ENCODE peak calls at places on chromosomes 4 and X, in four cellular contexts. One of them, this sample, is unnamed.

GRCh38 chrX:1476682-1477081 is 24.0 kb upstream of the ASMTL start:
- DNase-seq in ovary: no peak
- DNase-seq in colonic mucosa: peak; percentile 4
- DNase-seq in BJ: no peak
- DNase-seq in this sample: no peak

GRCh38 chr4:38334791-38335190 is 329.2 kb upstream of the KLF3 start:
- DNase-seq in colonic mucosa: no peak
- DNase-seq in BJ: no peak
- DNase-seq in ovary: no peak
- DNase-seq in this sample: no peak

GRCh38 chr4:90357117-90357710 is 230.0 kb downstream of the CCSER1 start:
- DNase-seq in BJ: peak; percentile 1
- DNase-seq in colonic mucosa: no peak
- DNase-seq in ovary: no peak
- DNase-seq in this sample: peak; percentile 36

GRCh38 chrX:73851014-73852009 is 288.3 kb downstream of the CHIC1 start:
- DNase-seq in ovary: peak; percentile 85
- DNase-seq in BJ: no peak
- DNase-seq in colonic mucosa: peak; percentile 88
- DNase-seq in this sample: no peak

GRCh38 chrX:2828404-2829065 is at the start of gene GYG2:
- DNase-seq in colonic mucosa: peak; percentile 65
- DNase-seq in ovary: no peak
- DNase-seq in BJ: no peak
- DNase-seq in this sample: no peak

GRCh38 chrX:45840411-45840950 is 639.8 kb upstream of the DIPK2B start:
- DNase-seq in BJ: no peak
- DNase-seq in colonic mucosa: no peak
- DNase-seq in ovary: no peak
- DNase-seq in this sample: no peak

GRCh38 chr4:102103368-102103767 is 241.9 kb downstream of the SLC39A8 start:
- DNase-seq in colonic mucosa: no peak
- DNase-seq in ovary: no peak
- DNase-seq in BJ: no peak
- DNase-seq in this sample: no peak

GRCh38 chr4:785332-786073 is 40.4 kb downstream of the CPLX1 start:
- DNase-seq in colonic mucosa: peak; percentile 27
- DNase-seq in BJ: no peak
- DNase-seq in ovary: no peak
- DNase-seq in this sample: no peak

GRCh38 chrX:68571292-68572256 is 72.7 kb downstream of the YIPF6 start:
- DNase-seq in colonic mucosa: no peak
- DNase-seq in BJ: peak; percentile 14
- DNase-seq in ovary: no peak
- DNase-seq in this sample: peak; percentile 48

GRCh38 chr4:141462361-141462760 is 174.0 kb upstream of the IL15 start:
- DNase-seq in colonic mucosa: no peak
- DNase-seq in BJ: no peak
- DNase-seq in ovary: no peak
- DNase-seq in this sample: no peak
- TF ChIP-seq CTCF in colonic mucosa: no peak
- TF ChIP-seq CTCF in BJ: no peak
- TF ChIP-seq CTCF in ovary: no peak
- TF ChIP-seq CTCF in this sample: no peak

GRCh38 chr4:173192375-173193162 is 24.0 kb downstream of the GALNT7 start:
- DNase-seq in BJ: no peak
- DNase-seq in ovary: no peak
- DNase-seq in colonic mucosa: no peak
- DNase-seq in this sample: no peak

GRCh38 chr4:173189117-173189693 is 20.6 kb downstream of the GALNT7 start:
- DNase-seq in BJ: no peak
- DNase-seq in colonic mucosa: no peak
- DNase-seq in ovary: no peak
- DNase-seq in this sample: no peak

GRCh38 chr4:173194175-173194574 is 25.6 kb downstream of the GALNT7 start:
- DNase-seq in colonic mucosa: no peak
- DNase-seq in ovary: no peak
- DNase-seq in BJ: no peak
- DNase-seq in this sample: no peak

GRCh38 chr4:173188648-173189047 is 20.0 kb downstream of the GALNT7 start:
- DNase-seq in ovary: no peak
- DNase-seq in BJ: no peak
- DNase-seq in colonic mucosa: no peak
- DNase-seq in this sample: no peak

GRCh38 chr4:173191623-173192041 is 23.0 kb downstream of the GALNT7 start:
- DNase-seq in BJ: no peak
- DNase-seq in ovary: no peak
- DNase-seq in colonic mucosa: no peak
- DNase-seq in this sample: no peak
- H3K4me3 ChIP-seq in BJ: no peak overlapping the region
- H3K4me3 ChIP-seq in ovary: no peak overlapping the region
- H3K4me3 ChIP-seq in colonic mucosa: no peak overlapping the region
- H3K4me3 ChIP-seq in this sample: no peak overlapping the region

GRCh38 chr4:55444822-55445221 is 49.1 kb downstream of the TMEM165 start:
- DNase-seq in ovary: no peak
- DNase-seq in colonic mucosa: no peak
- DNase-seq in BJ: no peak
- DNase-seq in this sample: no peak
- TF ChIP-seq CTCF in ovary: no peak
- TF ChIP-seq CTCF in colonic mucosa: no peak
- TF ChIP-seq CTCF in BJ: peak; percentile 49
- TF ChIP-seq CTCF in this sample: peak; percentile 60

GRCh38 chr4:94454405-94454804 is 2.7 kb downstream of the PDLIM5 start:
- DNase-seq in BJ: no peak
- DNase-seq in colonic mucosa: no peak
- DNase-seq in ovary: no peak
- DNase-seq in this sample: no peak

GRCh38 chr4:94455081-94455480 is 3.3 kb downstream of the PDLIM5 start:
- DNase-seq in ovary: peak; percentile 26
- DNase-seq in colonic mucosa: peak; percentile 76
- DNase-seq in BJ: no peak
- DNase-seq in this sample: no peak

GRCh38 chr4:94452476-94453300 is 946 bp downstream of the PDLIM5 start:
- DNase-seq in ovary: peak; percentile 77
- DNase-seq in BJ: no peak
- DNase-seq in colonic mucosa: peak; percentile 93
- DNase-seq in this sample: no peak

GRCh38 chr4:94451669-94452475 is at the start of gene PDLIM5:
- DNase-seq in BJ: no peak
- DNase-seq in ovary: peak; percentile 89
- DNase-seq in colonic mucosa: peak; percentile 92
- DNase-seq in this sample: no peak

DNA sequence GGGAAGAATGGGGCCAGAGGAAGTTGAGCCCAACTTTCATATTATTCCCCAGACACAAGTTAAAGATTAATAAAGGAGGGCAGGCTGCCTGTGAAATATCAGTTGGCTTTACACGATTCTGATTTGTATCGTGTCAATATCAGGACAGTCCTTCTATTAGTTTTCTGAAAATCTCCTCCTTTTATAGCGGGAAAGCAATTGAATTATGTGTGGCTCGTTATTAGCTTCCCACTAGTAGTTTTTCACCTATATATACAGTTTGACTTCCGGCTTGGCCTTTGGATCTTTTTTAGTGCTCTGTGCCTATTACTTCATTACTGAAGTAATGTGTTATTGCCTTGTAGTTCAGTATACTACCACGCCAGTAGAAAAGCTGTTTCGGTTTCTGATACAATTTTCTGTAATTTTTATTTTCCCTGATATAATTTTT is 1.8 kb downstream of the PDLIM5 start:
- DNase-seq in colonic mucosa: peak; percentile 42
- DNase-seq in BJ: no peak
- DNase-seq in ovary: no peak
- DNase-seq in this sample: no peak
- H3K4me3 ChIP-seq in colonic mucosa: peak overlapping the region; percentile 95
- H3K4me3 ChIP-seq in BJ: peak overlapping the region; percentile 94
- H3K4me3 ChIP-seq in ovary: peak overlapping the region; percentile 92
- H3K4me3 ChIP-seq in this sample: peak overlapping the region; percentile 88

DNA sequence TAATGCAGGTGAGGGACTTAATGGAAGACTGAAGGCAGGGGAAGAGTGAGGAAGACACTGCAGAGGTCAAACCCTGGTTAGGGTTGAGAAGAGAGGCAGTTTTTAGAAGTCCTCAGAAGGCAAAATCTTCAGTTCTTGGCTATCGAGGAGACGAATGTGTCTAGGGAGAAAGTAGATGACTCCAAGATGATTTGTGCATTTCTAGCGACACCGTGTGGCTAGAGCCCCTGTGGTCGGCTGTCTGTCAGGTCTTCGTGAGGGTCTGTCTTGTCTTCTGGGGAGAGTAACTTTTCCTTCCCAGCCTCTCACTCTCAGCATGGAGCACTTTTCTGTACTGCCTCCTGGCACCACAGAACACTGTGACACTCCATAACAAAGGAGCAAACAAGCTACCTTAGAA is 458.1 kb downstream of the STIM2 start:
- DNase-seq in ovary: no peak
- DNase-seq in BJ: no peak
- DNase-seq in colonic mucosa: peak; percentile 60
- DNase-seq in this sample: no peak
- TF ChIP-seq CTCF in ovary: no peak
- TF ChIP-seq CTCF in BJ: peak; percentile 63
- TF ChIP-seq CTCF in colonic mucosa: no peak
- TF ChIP-seq CTCF in this sample: peak; percentile 61

GRCh38 chr4:34198966-34199365 is 2045.3 kb downstream of the ARAP2 start:
- DNase-seq in ovary: no peak
- DNase-seq in BJ: no peak
- DNase-seq in colonic mucosa: no peak
- DNase-seq in this sample: no peak
- H3K4me3 ChIP-seq in ovary: no peak overlapping the region
- H3K4me3 ChIP-seq in BJ: no peak overlapping the region
- H3K4me3 ChIP-seq in colonic mucosa: no peak overlapping the region
- H3K4me3 ChIP-seq in this sample: no peak overlapping the region

GRCh38 chr4:151257704-151258103 is 19.3 kb upstream of the PRSS48 start:
- DNase-seq in colonic mucosa: no peak
- DNase-seq in ovary: no peak
- DNase-seq in BJ: no peak
- DNase-seq in this sample: no peak

GRCh38 chr4:151251922-151252321 is 25.0 kb upstream of the PRSS48 start:
- DNase-seq in ovary: no peak
- DNase-seq in BJ: no peak
- DNase-seq in colonic mucosa: no peak
- DNase-seq in this sample: no peak

GRCh38 chr4:151259752-151260151 is 17.2 kb upstream of the PRSS48 start:
- DNase-seq in BJ: no peak
- DNase-seq in colonic mucosa: no peak
- DNase-seq in ovary: no peak
- DNase-seq in this sample: no peak

GRCh38 chr4:151260526-151260925 is 16.4 kb upstream of the PRSS48 start:
- DNase-seq in BJ: no peak
- DNase-seq in ovary: no peak
- DNase-seq in colonic mucosa: no peak
- DNase-seq in this sample: no peak

GRCh38 chr4:151256134-151256533 is 20.8 kb upstream of the PRSS48 start:
- DNase-seq in BJ: no peak
- DNase-seq in colonic mucosa: no peak
- DNase-seq in ovary: no peak
- DNase-seq in this sample: no peak
- TF ChIP-seq CTCF in BJ: no peak
- TF ChIP-seq CTCF in colonic mucosa: no peak
- TF ChIP-seq CTCF in ovary: no peak
- TF ChIP-seq CTCF in this sample: no peak

GRCh38 chr4:24007740-24008348 is 118.0 kb upstream of the PPARGC1A start:
- DNase-seq in ovary: no peak
- DNase-seq in colonic mucosa: no peak
- DNase-seq in BJ: no peak
- DNase-seq in this sample: no peak
- H3K4me3 ChIP-seq in ovary: no peak overlapping the region
- H3K4me3 ChIP-seq in colonic mucosa: no peak overlapping the region
- H3K4me3 ChIP-seq in BJ: no peak overlapping the region
- H3K4me3 ChIP-seq in this sample: no peak overlapping the region

DNA sequence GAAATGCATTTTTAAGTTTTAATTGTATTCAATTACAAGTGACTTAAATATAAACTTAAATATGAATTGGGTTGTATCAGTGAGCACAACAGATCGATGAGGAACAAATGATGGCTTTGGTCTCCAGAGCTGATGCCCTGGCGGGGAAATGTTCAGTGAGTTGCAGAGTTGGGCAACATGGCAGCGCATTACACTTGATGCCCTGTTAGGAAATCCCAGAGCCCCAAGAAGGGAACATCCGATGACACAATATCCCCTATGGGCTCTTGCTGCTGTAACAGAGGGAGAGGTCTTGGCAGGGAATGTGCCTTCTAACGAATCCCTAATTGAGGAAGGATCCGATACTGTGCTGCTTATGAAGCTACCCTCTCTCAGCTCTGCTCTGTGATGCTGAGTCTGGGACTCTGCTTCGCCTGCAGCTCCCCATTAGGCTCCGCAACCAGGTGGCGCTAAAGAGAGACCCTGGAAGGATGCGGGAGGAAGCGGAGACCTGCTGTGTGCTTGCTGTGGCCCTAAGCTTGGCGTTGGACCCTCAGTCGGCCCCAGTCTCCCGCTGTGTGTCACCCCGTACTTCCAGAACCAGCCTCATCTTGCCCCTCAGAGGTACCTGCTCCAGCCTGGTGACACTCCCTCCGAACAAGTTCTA is 38.9 kb downstream of the PDHA1 start:
- DNase-seq in colonic mucosa: peak; percentile 63
- DNase-seq in BJ: no peak
- DNase-seq in ovary: no peak
- DNase-seq in this sample: no peak
- TF ChIP-seq CTCF in colonic mucosa: peak; percentile 40
- TF ChIP-seq CTCF in BJ: peak; percentile 62
- TF ChIP-seq CTCF in ovary: no peak
- TF ChIP-seq CTCF in this sample: peak; percentile 72

GRCh38 chrX:36957425-36958328 is 50.5 kb upstream of the FAM47C start:
- DNase-seq in ovary: no peak
- DNase-seq in colonic mucosa: no peak
- DNase-seq in BJ: no peak
- DNase-seq in this sample: no peak
- H3K4me3 ChIP-seq in ovary: no peak overlapping the region
- H3K4me3 ChIP-seq in colonic mucosa: peak overlapping the region; percentile 13
- H3K4me3 ChIP-seq in BJ: no peak overlapping the region
- H3K4me3 ChIP-seq in this sample: peak overlapping the region; percentile 41